ENCODE peak calls at places on chromosomes 1 and 21, in four cellular contexts. One of them, this sample, is unnamed.

GRCh38 chr1:54334996-54335395 is 71.2 kb downstream of the SSBP3 start:
- DNase-seq in IMR-90: peak; percentile 85
- DNase-seq in H9: no peak
- DNase-seq in H1: no peak
- DNase-seq in this sample: no peak

GRCh38 chr1:230825061-230825803 is 43.1 kb downstream of the C1orf198 start:
- DNase-seq in IMR-90: peak; percentile 86
- DNase-seq in H9: no peak
- DNase-seq in H1: no peak
- DNase-seq in this sample: peak; percentile 21

GRCh38 chr1:168093616-168094015 is 43.1 kb downstream of the GPR161 start:
- DNase-seq in IMR-90: no peak
- DNase-seq in H9: no peak
- DNase-seq in H1: no peak
- DNase-seq in this sample: no peak

GRCh38 chr1:3564921-3565831 is 46.1 kb downstream of the MEGF6 start:
- DNase-seq in IMR-90: peak; percentile 10
- DNase-seq in H9: peak; percentile 69
- DNase-seq in H1: peak; percentile 31
- DNase-seq in this sample: peak; percentile 40

GRCh38 chr1:93616996-93617669 is 64.5 kb downstream of the BCAR3 start:
- DNase-seq in IMR-90: no peak
- DNase-seq in H9: no peak
- DNase-seq in H1: no peak
- DNase-seq in this sample: peak; percentile 69

GRCh38 chr1:37410080-37410479 is 64.3 kb upstream of the ZC3H12A start:
- DNase-seq in IMR-90: no peak
- DNase-seq in H9: peak; percentile 36
- DNase-seq in H1: no peak
- DNase-seq in this sample: no peak

GRCh38 chr21:44348861-44349260 is 4.6 kb upstream of the TRPM2 start:
- DNase-seq in IMR-90: no peak
- DNase-seq in H9: no peak
- DNase-seq in H1: no peak
- DNase-seq in this sample: no peak

GRCh38 chr1:162706003-162706402 is 73.7 kb downstream of the DDR2 start:
- DNase-seq in IMR-90: no peak
- DNase-seq in H9: no peak
- DNase-seq in H1: no peak
- DNase-seq in this sample: no peak

GRCh38 chr1:188244681-188245080 is 1415.9 kb downstream of the PLA2G4A start:
- DNase-seq in IMR-90: no peak
- DNase-seq in H9: no peak
- DNase-seq in H1: no peak
- DNase-seq in this sample: no peak

GRCh38 chr1:246608616-246609376 is 42.5 kb downstream of the CNST start:
- DNase-seq in IMR-90: peak; percentile 97
- DNase-seq in H9: peak; percentile 31
- DNase-seq in H1: no peak
- DNase-seq in this sample: peak; percentile 76

GRCh38 chr1:107451735-107452134 is 310.9 kb downstream of the NTNG1 start:
- DNase-seq in IMR-90: no peak
- DNase-seq in H9: no peak
- DNase-seq in H1: no peak
- DNase-seq in this sample: no peak

GRCh38 chr1:185804206-185804605 is 70.0 kb downstream of the HMCN1 start:
- DNase-seq in IMR-90: peak; percentile 55
- DNase-seq in H9: no peak
- DNase-seq in H1: no peak
- DNase-seq in this sample: no peak

GRCh38 chr1:10046356-10047085 is 13.8 kb downstream of the UBE4B start:
- DNase-seq in IMR-90: no peak
- DNase-seq in H9: no peak
- DNase-seq in H1: no peak
- DNase-seq in this sample: no peak

GRCh38 chr21:42525676-42526378 is 12.2 kb downstream of the SLC37A1 start:
- DNase-seq in IMR-90: no peak
- DNase-seq in H9: no peak
- DNase-seq in H1: no peak
- DNase-seq in this sample: no peak

GRCh38 chr1:31396633-31397351 is 16.2 kb upstream of the SERINC2 start:
- DNase-seq in IMR-90: peak; percentile 90
- DNase-seq in H9: no peak
- DNase-seq in H1: no peak
- DNase-seq in this sample: no peak

GRCh38 chr1:176560681-176561080 is 97.7 kb downstream of the PAPPA2 start:
- DNase-seq in IMR-90: no peak
- DNase-seq in H9: no peak
- DNase-seq in H1: no peak
- DNase-seq in this sample: no peak

GRCh38 chr1:50851034-50851433 is 109.0 kb downstream of the FAF1 start:
- DNase-seq in IMR-90: no peak
- DNase-seq in H9: no peak
- DNase-seq in H1: no peak
- DNase-seq in this sample: no peak

GRCh38 chr1:90142697-90143096 is 147.8 kb downstream of the ZNF326 start:
- DNase-seq in IMR-90: no peak
- DNase-seq in H9: no peak
- DNase-seq in H1: no peak
- DNase-seq in this sample: no peak

GRCh38 chr1:7385471-7386225 is 385.4 kb upstream of the VAMP3 start:
- DNase-seq in IMR-90: no peak
- DNase-seq in H9: peak; percentile 15
- DNase-seq in H1: no peak
- DNase-seq in this sample: no peak

GRCh38 chr1:211704567-211704942 is 29.1 kb upstream of the NEK2 start:
- DNase-seq in IMR-90: no peak
- DNase-seq in H9: no peak
- DNase-seq in H1: no peak
- DNase-seq in this sample: no peak

GRCh38 chr1:115218696-115219095 is 119.4 kb downstream of the NGF start:
- DNase-seq in IMR-90: no peak
- DNase-seq in H9: no peak
- DNase-seq in H1: no peak
- DNase-seq in this sample: no peak

GRCh38 chr21:35226302-35226701 is 177.2 kb upstream of the RUNX1 start:
- DNase-seq in IMR-90: peak; percentile 75
- DNase-seq in H9: no peak
- DNase-seq in H1: no peak
- DNase-seq in this sample: no peak

GRCh38 chr1:2468041-2468472 is 8.0 kb upstream of the PLCH2 start:
- DNase-seq in IMR-90: peak; percentile 34
- DNase-seq in H9: peak; percentile 68
- DNase-seq in H1: no peak
- DNase-seq in this sample: peak; percentile 65

GRCh38 chr1:235078927-235079381 is 49.7 kb downstream of the TOMM20 start:
- DNase-seq in IMR-90: peak; percentile 52
- DNase-seq in H9: no peak
- DNase-seq in H1: no peak
- DNase-seq in this sample: no peak

GRCh38 chr1:223770621-223771315 is 58.4 kb downstream of the CAPN2 start:
- DNase-seq in IMR-90: no peak
- DNase-seq in H9: peak; percentile 24
- DNase-seq in H1: no peak
- DNase-seq in this sample: no peak

GRCh38 chr1:33341190-33341589 is 20.3 kb upstream of the A3GALT2 start:
- DNase-seq in IMR-90: no peak
- DNase-seq in H9: no peak
- DNase-seq in H1: no peak
- DNase-seq in this sample: no peak

GRCh38 chr1:176811896-176812295 is 348.9 kb downstream of the PAPPA2 start:
- DNase-seq in IMR-90: no peak
- DNase-seq in H9: no peak
- DNase-seq in H1: no peak
- DNase-seq in this sample: no peak

GRCh38 chr1:178330153-178330552 is 166.6 kb downstream of the CLEC20A start:
- DNase-seq in IMR-90: no peak
- DNase-seq in H9: no peak
- DNase-seq in H1: no peak
- DNase-seq in this sample: no peak

GRCh38 chr21:38804617-38805281 is 980 bp upstream of the ETS2 start:
- DNase-seq in IMR-90: peak; percentile 54
- DNase-seq in H9: peak; percentile 61
- DNase-seq in H1: no peak
- DNase-seq in this sample: no peak

GRCh38 chr1:117363591-117364048 is 3.6 kb upstream of the MAN1A2 start:
- DNase-seq in IMR-90: no peak
- DNase-seq in H9: no peak
- DNase-seq in H1: no peak
- DNase-seq in this sample: no peak

GRCh38 chr1:48418742-48419141 is 53.3 kb downstream of the SPATA6 start:
- DNase-seq in IMR-90: no peak
- DNase-seq in H9: no peak
- DNase-seq in H1: no peak
- DNase-seq in this sample: no peak

GRCh38 chr1:30407862-30408580 is 315.4 kb downstream of the MATN1 start:
- DNase-seq in IMR-90: no peak
- DNase-seq in H9: peak; percentile 5
- DNase-seq in H1: no peak
- DNase-seq in this sample: peak; percentile 74

GRCh38 chr1:234578735-234579134 is 31.2 kb downstream of the IRF2BP2 start:
- DNase-seq in IMR-90: no peak
- DNase-seq in H9: peak; percentile 38
- DNase-seq in H1: no peak
- DNase-seq in this sample: no peak

GRCh38 chr1:8800416-8800815 is 17.0 kb downstream of the RERE start:
- DNase-seq in IMR-90: no peak
- DNase-seq in H9: no peak
- DNase-seq in H1: no peak
- DNase-seq in this sample: no peak

GRCh38 chr1:6743189-6744101 is 41.8 kb upstream of the CAMTA1 start:
- DNase-seq in IMR-90: peak; percentile 77
- DNase-seq in H9: peak; percentile 54
- DNase-seq in H1: no peak
- DNase-seq in this sample: no peak

DNA sequence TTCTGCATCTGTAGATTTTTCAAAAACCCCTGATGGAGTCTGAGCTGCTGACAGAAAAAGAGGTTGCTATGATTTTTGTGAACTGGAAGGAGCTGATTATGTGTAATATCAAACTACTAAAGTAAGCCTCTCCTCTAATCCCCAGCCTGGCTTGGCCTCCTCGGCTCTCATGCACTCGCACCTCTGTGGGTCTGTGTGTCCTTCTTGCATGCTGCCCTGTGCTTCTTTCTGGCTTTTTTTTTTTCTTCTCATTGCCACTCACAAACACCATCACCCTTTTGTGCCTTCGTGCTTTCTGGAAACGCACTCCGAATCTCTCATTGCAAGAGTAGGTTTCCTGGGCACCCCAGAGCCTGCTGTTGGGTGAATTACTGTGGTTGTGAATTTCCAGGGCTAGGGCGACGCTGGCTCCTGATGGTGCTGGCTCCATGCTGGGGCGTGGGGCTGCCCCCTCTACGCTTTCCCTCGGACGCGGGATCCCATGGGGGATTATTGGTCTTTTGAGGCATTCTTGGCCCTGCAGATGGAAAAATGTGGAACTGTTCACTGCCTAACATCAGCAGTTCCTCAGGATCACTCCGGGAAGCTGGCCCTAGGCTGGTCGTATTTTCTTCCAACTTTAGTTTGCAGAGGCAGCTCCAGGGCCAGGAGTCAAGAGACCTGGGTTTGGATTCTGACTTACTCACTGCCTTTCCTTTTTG is 56.8 kb downstream of the ATP5PO start:
- DNase-seq in IMR-90: no peak
- DNase-seq in H9: no peak
- DNase-seq in H1: no peak
- DNase-seq in this sample: no peak
- H3K56ac ChIP-seq in IMR-90: no peak overlapping the region
- H3K56ac ChIP-seq in H9: no peak overlapping the region
- H3K56ac ChIP-seq in H1: no peak overlapping the region
- H3K56ac ChIP-seq in this sample: no peak overlapping the region

GRCh38 chr1:152037920-152038658 is 1.3 kb upstream of the S100A11 start:
- DNase-seq in IMR-90: no peak
- DNase-seq in H9: no peak
- DNase-seq in H1: no peak
- DNase-seq in this sample: no peak

GRCh38 chr1:152034324-152034653 is 2.5 kb downstream of the S100A11 start:
- DNase-seq in IMR-90: no peak
- DNase-seq in H9: no peak
- DNase-seq in H1: no peak
- DNase-seq in this sample: no peak

GRCh38 chr1:152034654-152035405 is 2.0 kb downstream of the S100A11 start:
- DNase-seq in IMR-90: peak; percentile 59
- DNase-seq in H9: peak; percentile 77
- DNase-seq in H1: no peak
- DNase-seq in this sample: peak; percentile 95

GRCh38 chr1:152035406-152036315 is 1.1 kb downstream of the S100A11 start:
- DNase-seq in IMR-90: no peak
- DNase-seq in H9: no peak
- DNase-seq in H1: no peak
- DNase-seq in this sample: peak; percentile 61

GRCh38 chr1:152036316-152037216 is at the start of gene S100A11:
- DNase-seq in IMR-90: peak; percentile 82
- DNase-seq in H9: peak; percentile 76
- DNase-seq in H1: no peak
- DNase-seq in this sample: peak; percentile 90
- H3K4me1 ChIP-seq in IMR-90: peaks cover 5% of the 10 kb centered on the region
- H3K4me1 ChIP-seq in H9: peaks cover 5% of the 10 kb centered on the region
- H3K4me1 ChIP-seq in H1: peaks cover 12% of the 10 kb centered on the region
- H3K4me1 ChIP-seq in this sample: peaks cover 3% of the 10 kb centered on the region

DNA sequence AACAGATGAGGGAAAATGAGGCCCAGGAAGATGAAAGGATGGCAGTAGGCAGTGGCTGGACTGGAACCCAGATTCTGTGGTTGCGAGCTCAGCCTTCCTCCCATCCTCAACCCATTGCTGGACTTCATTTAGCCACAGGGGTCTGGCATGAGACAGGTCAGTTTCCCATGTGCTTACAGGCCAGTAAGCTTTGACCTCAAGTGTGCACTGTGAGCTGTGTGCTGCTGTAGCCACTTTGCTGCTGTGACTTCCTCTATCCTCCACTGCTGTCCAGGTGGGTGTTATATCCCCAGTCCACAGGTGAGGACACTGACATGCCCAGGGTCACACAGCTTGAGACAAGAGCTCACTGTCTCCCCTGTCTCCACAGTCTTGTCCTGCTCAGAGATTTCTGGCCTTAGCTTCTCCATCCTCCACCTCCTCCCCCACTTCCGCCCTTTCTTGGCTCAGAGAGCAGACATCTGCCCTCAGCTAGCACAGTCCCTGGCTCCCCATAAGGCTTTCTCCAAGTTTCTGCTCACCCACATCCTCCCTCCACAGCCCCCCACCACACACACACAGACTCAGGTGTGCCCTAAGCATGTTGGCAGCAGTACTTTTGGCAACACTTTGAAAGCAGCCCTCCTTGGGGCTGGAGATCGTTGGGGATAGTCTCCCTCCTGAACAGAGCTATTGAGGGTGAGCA is 7.3 kb downstream of the IGSF21 start:
- DNase-seq in IMR-90: no peak
- DNase-seq in H9: no peak
- DNase-seq in H1: no peak
- DNase-seq in this sample: no peak
- H2AK5ac ChIP-seq in IMR-90: no peak overlapping the region
- H2AK5ac ChIP-seq in H9: no peak overlapping the region
- H2AK5ac ChIP-seq in H1: peak overlapping the region; percentile 40
- H2AK5ac ChIP-seq in this sample: no peak overlapping the region

GRCh38 chr21:16137106-16137505 is 407.3 kb downstream of the USP25 start:
- DNase-seq in IMR-90: peak; percentile 8
- DNase-seq in H9: no peak
- DNase-seq in H1: no peak
- DNase-seq in this sample: no peak
- H3K56ac ChIP-seq in IMR-90: no peak overlapping the region
- H3K56ac ChIP-seq in H9: no peak overlapping the region
- H3K56ac ChIP-seq in H1: no peak overlapping the region
- H3K56ac ChIP-seq in this sample: no peak overlapping the region

GRCh38 chr1:198660341-198661056 is 21.7 kb downstream of the PTPRC start:
- DNase-seq in IMR-90: no peak
- DNase-seq in H9: no peak
- DNase-seq in H1: no peak
- DNase-seq in this sample: no peak
- H3K4me1 ChIP-seq in IMR-90: peaks cover 9% of the 10 kb centered on the region
- H3K4me1 ChIP-seq in H9: no peaks in the 10 kb centered on the region
- H3K4me1 ChIP-seq in H1: no peaks in the 10 kb centered on the region
- H3K4me1 ChIP-seq in this sample: no peaks in the 10 kb centered on the region